ENCODE peak calls at places on chromosomes 12 and 14, in six cellular contexts. Z is CD4-positive, alpha-beta T cell; L is COR-L47; G is mesothelial cell of epicardium; O is sciatic nerve; Y is central memory CD8-positive, alpha-beta T cell. E is an unnamed sample.

GRCh38 chr12:108948369-108948768 is 68.5 kb downstream of the DAO start:
- DNase-seq in Z (no peak), L (no peak), G (no peak), O (no peak), Y (no peak), E (no peak)

GRCh38 chr12:104722541-104723534 is 235.3 kb downstream of the SLC41A2 start:
- DNase-seq in Z (no peak), L (no peak), G (no peak), O (no peak), Y (no peak), E (no peak)

GRCh38 chr12:100404769-100405407 is 48.0 kb downstream of the SLC17A8 start:
- DNase-seq in Z (no peak), L (peak; percentile 13), G (no peak), O (no peak), Y (no peak), E (no peak)

GRCh38 chr14:103879570-103880333 is 32.4 kb upstream of the PPP1R13B start:
- DNase-seq in Z (no peak), L (no peak), G (no peak), O (no peak), Y (no peak), E (no peak)

GRCh38 chr12:89679631-89680030 is 29.0 kb downstream of the ATP2B1 start:
- DNase-seq in Z (no peak), L (no peak), G (no peak), O (no peak), Y (no peak), E (no peak)

GRCh38 chr14:59772252-59772651 is 98.3 kb downstream of the RTN1 start:
- DNase-seq in Z (no peak), L (peak; percentile 7), G (no peak), O (no peak), Y (no peak), E (no peak)

GRCh38 chr12:113237748-113238147 is 16.5 kb downstream of the TPCN1 start:
- DNase-seq in Z (no peak), L (no peak), G (no peak), O (no peak), Y (no peak), E (no peak)

GRCh38 chr14:102011631-102012030 is 47.3 kb downstream of the DYNC1H1 start:
- DNase-seq in Z (no peak), L (no peak), G (no peak), O (no peak), Y (no peak), E (no peak)

GRCh38 chr14:46490150-46490769 is 161.3 kb downstream of the RPL10L start:
- DNase-seq in Z (no peak), L (peak; percentile 1), G (no peak), O (no peak), Y (no peak), E (no peak)

GRCh38 chr12:108214486-108214885 is 85.4 kb downstream of the WSCD2 start:
- DNase-seq in Z (no peak), L (no peak), G (peak; percentile 77), O (peak; percentile 64), Y (no peak), E (no peak)

GRCh38 chr14:94079891-94080605 is 954 bp downstream of the DDX24 start:
- DNase-seq in Z (no peak), L (no peak), G (no peak), O (no peak), Y (no peak), E (peak; percentile 17)

GRCh38 chr14:90253826-90254225 is 2.5 kb upstream of the PSMC1 start:
- DNase-seq in Z (no peak), L (no peak), G (no peak), O (no peak), Y (no peak), E (no peak)

GRCh38 chr12:16606936-16607335 is 974 bp upstream of the LMO3 start:
- DNase-seq in Z (no peak), L (no peak), G (no peak), O (no peak), Y (no peak), E (no peak)

GRCh38 chr14:106622200-106622745 is 1095.9 kb downstream of the TMEM121 start:
- DNase-seq in Z (peak; percentile 6), L (no peak), G (no peak), O (no peak), Y (no peak), E (no peak)

GRCh38 chr12:64739778-64740177 is 19.4 kb downstream of the GNS start:
- DNase-seq in Z (no peak), L (no peak), G (no peak), O (no peak), Y (no peak), E (no peak)

GRCh38 chr12:54958048-54958658 is 26.4 kb downstream of the TESPA1 start:
- DNase-seq in Z (no peak), L (peak; percentile 31), G (peak; percentile 59), O (no peak), Y (peak; percentile 20), E (peak; percentile 49)

GRCh38 chr14:93078830-93079229 is 36.9 kb downstream of the ITPK1 start:
- DNase-seq in Z (no peak), L (no peak), G (no peak), O (peak; percentile 76), Y (no peak), E (no peak)

GRCh38 chr12:132734206-132734605 is 23.6 kb downstream of the PGAM5 start:
- DNase-seq in Z (no peak), L (no peak), G (no peak), O (no peak), Y (no peak), E (no peak)

GRCh38 chr12:98582093-98582492 is 11.4 kb upstream of the SLC25A3 start:
- DNase-seq in Z (no peak), L (no peak), G (no peak), O (no peak), Y (no peak), E (no peak)

GRCh38 chr14:61438860-61439765 is 117.7 kb downstream of the PRKCH start:
- DNase-seq in Z (peak; percentile 46), L (no peak), G (no peak), O (no peak), Y (no peak), E (peak; percentile 39)

GRCh38 chr12:116662612-116663144 is 75.2 kb downstream of the SPRING1 start:
- DNase-seq in Z (no peak), L (no peak), G (no peak), O (no peak), Y (no peak), E (no peak)

GRCh38 chr12:3295648-3296408 is 195.2 kb upstream of the PRMT8 start:
- DNase-seq in Z (no peak), L (no peak), G (no peak), O (peak; percentile 83), Y (no peak), E (no peak)

GRCh38 chr12:53122961-53123468 is 19.7 kb downstream of the SOAT2 start:
- DNase-seq in Z (no peak), L (no peak), G (no peak), O (no peak), Y (no peak), E (no peak)

GRCh38 chr14:101500061-101500460 is 61.2 kb upstream of the DIO3 start:
- DNase-seq in Z (no peak), L (no peak), G (no peak), O (no peak), Y (no peak), E (no peak)

GRCh38 chr12:100127766-100128508 is 14.7 kb downstream of the BLTP3B start:
- DNase-seq in Z (no peak), L (no peak), G (no peak), O (no peak), Y (no peak), E (no peak)

E was measured in T-cell.